ENCODE peak calls at places on chromosomes 3 and 15, in nine cellular contexts. Q is fibroblast of pulmonary artery; H is NB4; D is cardiac muscle cell; L is CD8-positive, alpha-beta T cell; T is breast epithelium; P is left lung; V is Peyer's patch; W is body of pancreas. N is an unnamed sample.

GRCh38 chr3:194689493-194689901 is 3.8 kb downstream of the FAM43A start:
- DNase-seq in Q (peak), H (peak), D (peak), L (no peak), T (no peak), P (no peak), V (peak), W (no peak), N (no peak)

GRCh38 chr3:11582123-11582968 is 61.4 kb downstream of the VGLL4 start:
- DNase-seq in Q (peak), H (no peak), D (peak), L (no peak), T (peak), P (peak), V (no peak), W (peak), N (no peak)

GRCh38 chr3:172647823-172648222 is 63.0 kb downstream of the NCEH1 start:
- DNase-seq in Q (no peak), H (no peak), D (no peak), L (no peak), T (peak), P (no peak), V (no peak), W (peak), N (no peak)

GRCh38 chr3:133857767-133858166 is 37.9 kb downstream of the RAB6B start:
- DNase-seq in Q (no peak), H (peak), D (no peak), L (no peak), T (no peak), P (no peak), V (no peak), W (no peak), N (no peak)

GRCh38 chr3:188689101-188689574 is 482.6 kb upstream of the TPRG1 start:
- DNase-seq in Q (peak), H (no peak), D (peak), L (no peak), T (no peak), P (no peak), V (no peak), W (peak), N (no peak)

GRCh38 chr15:91100561-91101355 is 701 bp downstream of the SV2B start:
- DNase-seq in Q (peak), H (peak), D (peak), L (no peak), T (no peak), P (no peak), V (no peak), W (no peak), N (no peak)

GRCh38 chr15:40471778-40472130 is 970 bp downstream of the CHST14 start:
- DNase-seq in Q (no peak), H (no peak), D (peak), L (peak), T (peak), P (no peak), V (peak), W (peak), N (no peak)

GRCh38 chr3:176310641-176311040 is 886.6 kb downstream of the TBL1XR1 start:
- DNase-seq in Q (no peak), H (no peak), D (no peak), L (no peak), T (no peak), P (no peak), V (no peak), W (no peak), N (no peak)

GRCh38 chr3:58198804-58199203 is 12.0 kb downstream of the DNASE1L3 start:
- DNase-seq in Q (peak), H (no peak), D (peak), L (no peak), T (no peak), P (no peak), V (no peak), W (no peak), N (no peak)

GRCh38 chr3:52112056-52112455 is 42.2 kb downstream of the POC1A start:
- DNase-seq in Q (no peak), H (no peak), D (no peak), L (no peak), T (no peak), P (no peak), V (no peak), W (no peak), N (no peak)

GRCh38 chr3:158233791-158234190 is 123.9 kb downstream of the RSRC1 start:
- DNase-seq in Q (no peak), H (no peak), D (no peak), L (no peak), T (no peak), P (no peak), V (no peak), W (no peak), N (no peak)

GRCh38 chr3:126109860-126110235 is 25.9 kb upstream of the SLC41A3 start:
- DNase-seq in Q (no peak), H (no peak), D (no peak), L (no peak), T (peak), P (no peak), V (no peak), W (no peak), N (no peak)

GRCh38 chr3:120772081-120772480 is 29.5 kb downstream of the GTF2E1 start:
- DNase-seq in Q (no peak), H (no peak), D (no peak), L (no peak), T (no peak), P (no peak), V (no peak), W (no peak), N (no peak)

GRCh38 chr3:171879472-171879871 is 36.3 kb downstream of the TMEM212 start:
- DNase-seq in Q (no peak), H (no peak), D (no peak), L (no peak), T (no peak), P (no peak), V (no peak), W (no peak), N (no peak)

GRCh38 chr3:47010050-47010712 is 30.7 kb downstream of the NBEAL2 start:
- DNase-seq in Q (no peak), H (no peak), D (no peak), L (no peak), T (no peak), P (peak), V (no peak), W (no peak), N (no peak)

GRCh38 chr3:61530355-61530754 is 31.0 kb upstream of the PTPRG start:
- DNase-seq in Q (peak), H (peak), D (peak), L (no peak), T (no peak), P (no peak), V (no peak), W (peak), N (no peak)

GRCh38 chr3:61526307-61526706 is 35.1 kb upstream of the PTPRG start:
- DNase-seq in Q (no peak), H (no peak), D (no peak), L (no peak), T (no peak), P (no peak), V (no peak), W (no peak), N (no peak)

GRCh38 chr3:61524933-61525332 is 36.4 kb upstream of the PTPRG start:
- DNase-seq in Q (peak), H (no peak), D (peak), L (no peak), T (no peak), P (no peak), V (no peak), W (no peak), N (no peak)

GRCh38 chr3:61522629-61523028 is 38.7 kb upstream of the PTPRG start:
- DNase-seq in Q (no peak), H (no peak), D (peak), L (no peak), T (no peak), P (no peak), V (no peak), W (no peak), N (no peak)

GRCh38 chr3:61527011-61527410 is 34.4 kb upstream of the PTPRG start:
- DNase-seq in Q (no peak), H (no peak), D (no peak), L (no peak), T (no peak), P (no peak), V (no peak), W (no peak), N (no peak)
- H3K4me3 ChIP-seq in Q (no peak), H (no peak), D (no peak), L (no peak), T (no peak), P (no peak), V (no peak), W (no peak), N (no peak)

DNA sequence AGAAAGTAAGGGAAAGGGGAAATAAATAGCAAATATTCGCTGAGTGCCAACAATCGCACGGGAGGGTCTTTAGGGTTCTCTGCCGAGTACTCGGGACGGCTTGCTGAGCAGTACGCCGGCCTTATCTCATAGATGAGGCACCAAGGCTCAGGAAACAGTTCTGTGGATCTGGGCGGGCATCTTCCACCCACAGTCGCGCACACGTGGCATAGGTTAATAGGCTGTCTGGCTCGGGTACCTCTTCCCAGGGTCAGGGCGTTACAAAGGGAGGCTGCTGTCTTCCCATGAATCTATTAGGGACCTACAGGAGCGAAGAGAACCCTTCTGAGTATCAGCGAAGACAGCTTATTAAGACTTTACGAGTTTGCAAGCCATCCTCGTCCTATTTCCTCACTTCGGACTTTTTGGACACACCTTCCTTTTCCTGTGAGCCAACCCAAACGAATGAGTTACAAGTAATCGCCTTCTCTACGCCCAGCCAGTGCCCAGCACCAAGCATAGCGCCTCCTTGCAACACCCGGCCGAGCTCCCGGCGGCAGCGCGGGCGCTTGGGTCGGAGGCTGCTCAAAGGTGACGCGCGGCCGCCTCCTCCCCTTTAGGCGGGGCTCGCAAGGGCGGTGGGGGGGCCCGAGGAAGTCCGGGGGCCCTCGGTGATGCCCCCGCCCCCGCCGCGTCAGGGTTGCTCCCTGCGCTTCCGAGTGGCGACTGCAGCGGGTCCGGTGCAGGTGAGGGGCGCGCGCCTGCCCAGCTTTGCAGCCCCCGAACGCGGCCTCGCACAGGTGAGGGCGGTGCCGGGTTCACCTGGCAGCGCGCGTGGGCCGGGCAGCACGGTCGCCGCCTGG is at the start of gene MCTP2:
- DNase-seq in Q (peak), H (peak), D (peak), L (peak), T (peak), P (peak), V (peak), W (peak), N (no peak)
- TF ChIP-seq CTCF in Q (no peak), H (peak), D (peak), L (no peak), T (no peak), P (no peak), V (no peak), W (no peak), N (no peak)

DNA sequence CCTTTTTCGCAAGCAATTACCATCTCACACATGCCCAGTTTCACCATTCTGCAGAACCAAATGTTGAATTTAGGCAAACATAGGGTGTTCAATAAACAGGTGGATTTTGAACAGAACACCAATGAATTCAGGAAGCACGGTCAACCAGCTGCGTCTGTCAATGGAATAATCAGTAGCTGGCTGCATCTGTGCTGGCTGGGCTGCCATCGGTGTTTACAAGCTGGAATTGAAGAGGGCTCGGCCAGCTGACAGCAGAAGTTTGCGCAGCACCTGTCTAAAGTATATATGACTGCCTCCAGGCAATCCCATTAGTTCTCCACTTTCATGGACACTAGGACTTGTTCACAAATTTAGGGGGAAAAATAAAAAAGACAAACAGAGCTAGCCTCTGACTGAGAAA is 996.4 kb upstream of the CFAP20DC start:
- DNase-seq in Q (no peak), H (no peak), D (no peak), L (no peak), T (no peak), P (no peak), V (no peak), W (peak), N (no peak)
- H3K4me3 ChIP-seq in Q (no peak), H (no peak), D (no peak), L (no peak), T (no peak), P (no peak), V (no peak), W (no peak), N (no peak)

DNA sequence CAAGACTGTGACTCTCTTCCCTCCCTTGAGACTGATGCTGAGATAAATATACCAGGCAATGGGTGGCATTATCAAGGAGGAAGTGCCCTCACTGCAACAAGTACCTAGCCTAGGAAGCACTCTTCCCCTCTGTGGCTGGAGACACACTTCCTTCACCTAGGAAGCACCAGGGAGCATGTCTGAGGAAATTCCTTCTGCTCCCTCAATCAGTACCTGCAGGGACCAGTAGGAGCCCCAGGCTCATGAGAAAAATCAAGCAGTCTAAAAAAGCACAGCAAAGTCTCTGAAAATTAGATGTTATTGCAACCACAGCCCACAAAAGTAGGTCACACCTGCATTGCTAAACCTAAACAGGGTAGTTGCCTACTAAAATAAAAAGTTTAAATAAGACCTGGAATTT is 78.2 kb upstream of the TRPM1 start:
- DNase-seq in Q (no peak), H (no peak), D (no peak), L (no peak), T (no peak), P (no peak), V (no peak), W (no peak), N (no peak)
- TF ChIP-seq CTCF in Q (no peak), H (no peak), D (no peak), L (no peak), T (no peak), P (no peak), V (no peak), W (no peak), N (no peak)

GRCh38 chr15:60091150-60091549 is 87.0 kb downstream of the FOXB1 start:
- DNase-seq in Q (peak), H (no peak), D (peak), L (no peak), T (peak), P (peak), V (no peak), W (peak), N (no peak)

GRCh38 chr15:60083318-60083717 is 79.2 kb downstream of the FOXB1 start:
- DNase-seq in Q (no peak), H (no peak), D (no peak), L (no peak), T (no peak), P (no peak), V (no peak), W (no peak), N (no peak)

GRCh38 chr15:60090747-60091146 is 86.6 kb downstream of the FOXB1 start:
- DNase-seq in Q (no peak), H (no peak), D (no peak), L (no peak), T (no peak), P (no peak), V (no peak), W (no peak), N (no peak)

GRCh38 chr15:60086676-60087446 is 82.8 kb downstream of the FOXB1 start:
- DNase-seq in Q (no peak), H (no peak), D (no peak), L (no peak), T (no peak), P (no peak), V (no peak), W (no peak), N (no peak)

GRCh38 chr15:60087561-60087960 is 83.5 kb downstream of the FOXB1 start:
- DNase-seq in Q (peak), H (no peak), D (no peak), L (no peak), T (no peak), P (no peak), V (no peak), W (no peak), N (no peak)
- H3K4me3 ChIP-seq in Q (no peak), H (no peak), D (no peak), L (no peak), T (no peak), P (no peak), V (no peak), W (no peak), N (no peak)

GRCh38 chr15:88334436-88334835 is 77.9 kb upstream of the NTRK3 start:
- DNase-seq in Q (peak), H (no peak), D (no peak), L (no peak), T (no peak), P (no peak), V (no peak), W (no peak), N (no peak)

GRCh38 chr15:88326924-88327323 is 70.4 kb upstream of the NTRK3 start:
- DNase-seq in Q (no peak), H (no peak), D (no peak), L (no peak), T (no peak), P (no peak), V (no peak), W (no peak), N (no peak)

GRCh38 chr15:88335074-88335473 is 78.5 kb upstream of the NTRK3 start:
- DNase-seq in Q (no peak), H (no peak), D (no peak), L (no peak), T (no peak), P (no peak), V (no peak), W (no peak), N (no peak)

DNA sequence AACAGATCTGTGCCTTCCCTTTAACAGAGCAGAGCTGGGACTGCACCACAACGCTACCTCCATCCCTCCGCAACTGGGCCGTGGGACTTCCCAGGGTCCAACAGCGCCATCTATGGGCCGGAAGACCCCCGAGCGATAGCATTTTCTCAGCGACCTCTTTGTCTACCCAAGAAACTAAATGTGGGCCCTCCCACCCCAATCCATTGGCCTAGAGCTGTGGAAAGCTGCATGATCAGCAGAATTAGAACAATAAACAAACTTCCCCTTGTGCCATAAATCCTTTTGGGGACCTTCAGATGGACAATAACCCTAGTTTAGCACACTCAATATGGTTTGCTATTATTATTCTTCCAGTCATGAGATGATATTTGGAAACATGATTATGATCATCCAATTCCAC is 74.8 kb upstream of the NTRK3 start:
- DNase-seq in Q (peak), H (peak), D (peak), L (no peak), T (no peak), P (no peak), V (no peak), W (peak), N (no peak)
- TF ChIP-seq CTCF in Q (peak), H (peak), D (peak), L (peak), T (no peak), P (no peak), V (peak), W (no peak), N (peak)